ENCODE peak calls at places on chromosomes 12 and 14, in seven cellular contexts. D is effector memory CD4-positive, alpha-beta T cell; G is pancreas; W is ovary; H is GM12878; I is heart right ventricle; N is psoas muscle. B is an unnamed sample.

GRCh38 chr14:60174352-60175254 is 9.4 kb upstream of the DHRS7 start:
- DNase-seq in D (no peak), G (no peak), W (no peak), H (no peak), I (no peak), N (no peak), B (no peak)

GRCh38 chr12:10363922-10364838 is 25.7 kb downstream of the KLRK1 start:
- DNase-seq in D (no peak), G (peak; percentile 33), W (peak; percentile 54), H (peak; percentile 84), I (peak; percentile 29), N (peak; percentile 60), B (peak; percentile 60)

GRCh38 chr12:52582489-52582888 is 8.8 kb upstream of the KRT74 start:
- DNase-seq in D (no peak), G (no peak), W (no peak), H (no peak), I (no peak), N (no peak), B (no peak)

GRCh38 chr12:116559080-116559329 is 176 bp upstream of the MAP1LC3B2 start:
- DNase-seq in D (no peak), G (no peak), W (no peak), H (peak; percentile 78), I (no peak), N (no peak), B (no peak)

GRCh38 chr12:124663771-124664366 is 96.5 kb upstream of the NCOR2 start:
- DNase-seq in D (no peak), G (no peak), W (no peak), H (no peak), I (no peak), N (peak; percentile 42), B (no peak)

GRCh38 chr12:90854136-90854689 is 100.8 kb downstream of the CCER1 start:
- DNase-seq in D (no peak), G (no peak), W (peak; percentile 18), H (no peak), I (no peak), N (no peak), B (peak; percentile 31)

GRCh38 chr14:72812292-72812851 is 81.5 kb downstream of the DPF3 start:
- DNase-seq in D (no peak), G (no peak), W (no peak), H (no peak), I (peak; percentile 72), N (peak; percentile 95), B (no peak)

GRCh38 chr14:54121461-54121860 is 164.8 kb upstream of the BMP4 start:
- DNase-seq in D (no peak), G (no peak), W (no peak), H (no peak), I (no peak), N (no peak), B (no peak)

GRCh38 chr12:65731771-65732170 is 92.5 kb upstream of the HMGA2 start:
- DNase-seq in D (no peak), G (no peak), W (no peak), H (no peak), I (no peak), N (no peak), B (no peak)

GRCh38 chr12:75656210-75656609 is 144.8 kb upstream of the KRR1 start:
- DNase-seq in D (no peak), G (no peak), W (no peak), H (no peak), I (no peak), N (no peak), B (no peak)
- H3K4me1 ChIP-seq in D (no peaks in the 10 kb centered on the region), G (no peaks in the 10 kb centered on the region), W (peaks cover 2% of the 10 kb centered on the region), H (peaks cover 6% of the 10 kb centered on the region), I (peaks cover 6% of the 10 kb centered on the region), N (no peaks in the 10 kb centered on the region), B (no peaks in the 10 kb centered on the region)

GRCh38 chr14:68955164-68955921 is 23.8 kb downstream of the ACTN1 start:
- DNase-seq in D (no peak), G (no peak), W (no peak), H (no peak), I (no peak), N (no peak), B (no peak)
- H3K4me3 ChIP-seq in D (no peak overlapping the region), G (no peak overlapping the region), W (no peak overlapping the region), H (no peak overlapping the region), I (no peak overlapping the region), N (no peak overlapping the region), B (no peak overlapping the region)

DNA sequence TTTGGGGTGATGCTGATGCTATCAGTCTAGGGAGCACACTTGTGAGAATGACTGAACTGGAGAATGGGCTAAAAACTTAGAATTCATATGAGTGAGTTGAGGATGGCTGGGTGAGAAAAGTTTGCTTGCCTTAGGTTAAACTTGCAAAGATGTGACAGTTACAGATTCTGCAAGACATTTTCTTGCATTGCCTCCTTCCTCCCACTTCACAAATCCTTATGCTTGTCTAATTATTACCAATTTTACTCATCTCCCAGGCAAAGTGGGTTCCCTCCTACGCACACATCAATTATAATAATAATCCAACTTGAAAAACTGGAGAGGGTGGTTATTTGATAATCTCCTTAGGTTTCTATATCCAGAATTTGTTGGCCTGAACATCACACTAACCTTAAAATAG is 50.9 kb downstream of the ATP2B1 start:
- DNase-seq in D (no peak), G (no peak), W (no peak), H (no peak), I (no peak), N (no peak), B (no peak)
- H3K4me1 ChIP-seq in D (peaks cover 14% of the 10 kb centered on the region), G (peaks cover 3% of the 10 kb centered on the region), W (no peaks in the 10 kb centered on the region), H (peaks cover 10% of the 10 kb centered on the region), I (peaks cover 8% of the 10 kb centered on the region), N (peaks cover 14% of the 10 kb centered on the region), B (no peaks in the 10 kb centered on the region)

GRCh38 chr12:16347391-16348298 is at the start of gene MGST1:
- DNase-seq in D (no peak), G (peak; percentile 73), W (peak; percentile 16), H (peak; percentile 11), I (peak; percentile 64), N (peak; percentile 80), B (peak; percentile 82)

GRCh38 chr12:16348435-16349131 is 1.1 kb downstream of the MGST1 start:
- DNase-seq in D (no peak), G (no peak), W (no peak), H (peak; percentile 7), I (no peak), N (no peak), B (no peak)

GRCh38 chr12:16349132-16349463 is 1.7 kb downstream of the MGST1 start:
- DNase-seq in D (no peak), G (peak; percentile 48), W (peak; percentile 21), H (no peak), I (peak; percentile 24), N (peak; percentile 68), B (peak; percentile 70)

GRCh38 chr12:16345105-16345504 is 2.3 kb upstream of the MGST1 start:
- DNase-seq in D (no peak), G (no peak), W (no peak), H (no peak), I (no peak), N (no peak), B (no peak)

DNA sequence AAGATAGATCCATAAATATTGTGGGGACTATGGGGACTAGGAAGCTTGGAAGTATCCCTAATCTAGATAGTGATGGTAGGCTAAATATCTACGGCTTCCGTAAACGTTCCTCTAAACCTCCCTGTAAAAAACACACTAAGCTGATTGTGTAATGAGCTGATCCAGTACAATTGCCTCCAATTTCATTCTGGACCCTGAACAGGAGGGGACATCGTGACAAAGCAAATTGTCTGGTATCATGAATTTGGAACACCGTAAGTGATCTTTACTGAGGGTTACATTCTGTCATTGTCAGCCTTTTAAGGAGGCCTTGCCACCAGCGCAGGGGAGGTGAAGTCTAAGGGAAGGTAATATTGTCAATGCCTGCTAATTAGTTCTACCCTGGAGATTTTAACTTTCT is 514 bp upstream of the MGST1 start:
- DNase-seq in D (no peak), G (no peak), W (no peak), H (no peak), I (no peak), N (no peak), B (peak; percentile 36)
- H3K4me3 ChIP-seq in D (no peak overlapping the region), G (peak overlapping the region; percentile 40), W (no peak overlapping the region), H (no peak overlapping the region), I (peak overlapping the region; percentile 31), N (peak overlapping the region; percentile 55), B (peak overlapping the region; percentile 36)

GRCh38 chr12:111445311-111446043 is 39.8 kb downstream of the SH2B3 start:
- DNase-seq in D (no peak), G (no peak), W (no peak), H (no peak), I (no peak), N (no peak), B (no peak)
- H3K4me1 ChIP-seq in D (peaks cover 65% of the 10 kb centered on the region), G (peaks cover 29% of the 10 kb centered on the region), W (peaks cover 6% of the 10 kb centered on the region), H (peaks cover 86% of the 10 kb centered on the region), I (peaks cover 86% of the 10 kb centered on the region), N (peaks cover 70% of the 10 kb centered on the region), B (peaks cover 44% of the 10 kb centered on the region)

DNA sequence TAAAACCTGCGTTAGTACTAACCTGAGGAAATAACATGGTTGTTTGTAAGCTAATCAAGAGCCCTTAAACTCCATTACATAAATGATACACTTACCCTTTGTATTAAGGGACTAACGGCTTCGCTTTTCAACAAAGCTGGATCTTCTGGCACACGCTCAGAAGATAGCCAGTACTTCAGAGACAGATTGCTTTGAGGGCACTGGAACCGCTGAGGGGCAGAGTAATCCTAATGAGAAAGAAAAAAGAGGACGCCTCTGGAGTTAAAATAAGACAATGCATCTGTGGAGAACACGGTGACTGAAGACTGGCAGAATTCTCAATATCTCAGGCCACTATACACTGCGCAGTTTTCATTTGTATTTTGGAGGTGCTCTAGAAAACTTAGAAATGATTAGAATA is 1.5 kb upstream of the KTN1 start:
- DNase-seq in D (no peak), G (no peak), W (no peak), H (no peak), I (no peak), N (no peak), B (no peak)
- H3K4me3 ChIP-seq in D (no peak overlapping the region), G (peak overlapping the region; percentile 97), W (peak overlapping the region; percentile 51), H (peak overlapping the region; percentile 86), I (peak overlapping the region; percentile 79), N (peak overlapping the region; percentile 88), B (peak overlapping the region; percentile 69)